ENCODE peak calls at places on chromosomes 16 and 17, in four cellular contexts. M is suprapubic skin, P is breast epithelium, J is HCT116. C is an unnamed sample. For H3K4me1, the result is how much of the 10 kb centered on the place peaks cover.

GRCh38 chr17:11996722-11997146 is 541 bp downstream of the ZNF18 start:
- DNase-seq in M (peak), P (no peak), J (peak), C (no peak)

GRCh38 chr16:53952215-53953208 is 248.6 kb downstream of the FTO start:
- DNase-seq in M (no peak), P (no peak), J (no peak), C (no peak)

GRCh38 chr16:27195941-27196595 is 7.3 kb upstream of the KDM8 start:
- DNase-seq in M (no peak), P (no peak), J (no peak), C (no peak)

GRCh38 chr16:17171250-17172143 is 299.3 kb downstream of the XYLT1 start:
- DNase-seq in M (no peak), P (no peak), J (no peak), C (no peak)

GRCh38 chr17:52606098-52606497 is 447.6 kb upstream of the CA10 start:
- DNase-seq in M (no peak), P (no peak), J (no peak), C (no peak)

GRCh38 chr16:54985668-54986067 is 55.0 kb downstream of the IRX5 start:
- DNase-seq in M (no peak), P (no peak), J (no peak), C (no peak)

GRCh38 chr17:17913695-17914332 is 58.4 kb downstream of the TOM1L2 start:
- DNase-seq in M (peak), P (peak), J (peak), C (peak)

GRCh38 chr16:2774161-2774891 is 2.8 kb downstream of the ELOB start:
- DNase-seq in M (no peak), P (no peak), J (no peak), C (no peak)

GRCh38 chr17:37774508-37774907 is 29.6 kb upstream of the HNF1B start:
- DNase-seq in M (no peak), P (no peak), J (no peak), C (no peak)

GRCh38 chr16:852451-853185 is 52.1 kb upstream of the GNG13 start:
- DNase-seq in M (no peak), P (no peak), J (no peak), C (no peak)

GRCh38 chr17:44004077-44004760 is at the start of gene NAGS:
- DNase-seq in M (peak), P (no peak), J (no peak), C (no peak)

GRCh38 chr16:81638286-81638945 is 140.7 kb upstream of the PLCG2 start:
- DNase-seq in M (no peak), P (no peak), J (no peak), C (no peak)
- TF ChIP-seq POLR2AphosphoS5 in M (no peak), P (no peak), J (no peak), C (no peak)

GRCh38 chr17:82709676-82710498 is 6.6 kb upstream of the FN3KRP start:
- DNase-seq in M (no peak), P (no peak), J (no peak), C (no peak)

GRCh38 chr17:82710499-82711232 is 5.8 kb upstream of the FN3KRP start:
- DNase-seq in M (no peak), P (no peak), J (no peak), C (no peak)

GRCh38 chr17:82716383-82717181 is at the start of gene FN3KRP:
- DNase-seq in M (peak), P (peak), J (peak), C (peak)

GRCh38 chr17:82709024-82709675 is 7.4 kb upstream of the FN3KRP start:
- DNase-seq in M (no peak), P (no peak), J (no peak), C (no peak)

DNA sequence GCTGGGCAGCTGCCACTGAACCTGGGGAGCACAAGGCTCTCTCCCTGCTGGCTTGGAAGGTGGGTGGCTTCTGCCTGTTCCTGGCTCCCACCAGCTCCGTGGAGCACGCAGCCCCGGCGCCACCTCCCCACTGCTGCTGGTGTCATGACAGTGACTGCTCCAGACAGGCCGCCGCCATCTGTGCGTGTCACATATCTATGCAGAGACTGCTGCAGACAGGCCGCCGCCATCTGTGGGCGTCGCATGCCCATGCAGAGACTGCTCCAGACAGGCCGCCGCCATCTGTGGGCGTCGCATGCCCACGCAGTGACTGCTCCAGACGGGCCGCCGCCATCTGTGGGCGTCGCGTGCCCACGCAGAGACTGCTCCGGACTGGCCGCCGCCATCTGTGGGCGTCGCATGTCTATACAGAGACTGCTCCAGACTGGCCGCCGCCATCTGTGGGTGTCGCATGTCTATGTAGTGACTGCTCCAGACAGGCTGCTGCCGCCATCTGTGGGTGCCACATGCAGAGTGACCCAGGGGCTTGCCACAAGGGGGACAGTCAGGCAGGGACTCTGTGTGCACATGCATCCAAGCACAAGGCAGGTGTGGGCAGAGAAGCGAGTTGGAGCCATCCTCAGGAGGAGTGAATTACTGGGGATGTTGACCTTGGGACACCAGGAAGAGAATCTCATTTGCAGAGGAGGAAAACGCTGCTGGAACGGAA is 3.3 kb upstream of the FN3KRP start:
- DNase-seq in M (no peak), P (no peak), J (no peak), C (no peak)
- H3K4me1 ChIP-seq in M (under half), P (under half), J (under half), C (under half)

GRCh38 chr17:48543854-48544355 is 1.0 kb downstream of the HOXB2 start:
- DNase-seq in M (no peak), P (no peak), J (no peak), C (no peak)

GRCh38 chr17:48542956-48543853 is 1.7 kb downstream of the HOXB2 start:
- DNase-seq in M (no peak), P (no peak), J (no peak), C (no peak)

GRCh38 chr17:48541036-48541573 is 3.8 kb downstream of the HOXB2 start:
- DNase-seq in M (no peak), P (no peak), J (no peak), C (no peak)

GRCh38 chr17:48541574-48542113 is 3.3 kb downstream of the HOXB2 start:
- DNase-seq in M (no peak), P (no peak), J (no peak), C (no peak)

DNA sequence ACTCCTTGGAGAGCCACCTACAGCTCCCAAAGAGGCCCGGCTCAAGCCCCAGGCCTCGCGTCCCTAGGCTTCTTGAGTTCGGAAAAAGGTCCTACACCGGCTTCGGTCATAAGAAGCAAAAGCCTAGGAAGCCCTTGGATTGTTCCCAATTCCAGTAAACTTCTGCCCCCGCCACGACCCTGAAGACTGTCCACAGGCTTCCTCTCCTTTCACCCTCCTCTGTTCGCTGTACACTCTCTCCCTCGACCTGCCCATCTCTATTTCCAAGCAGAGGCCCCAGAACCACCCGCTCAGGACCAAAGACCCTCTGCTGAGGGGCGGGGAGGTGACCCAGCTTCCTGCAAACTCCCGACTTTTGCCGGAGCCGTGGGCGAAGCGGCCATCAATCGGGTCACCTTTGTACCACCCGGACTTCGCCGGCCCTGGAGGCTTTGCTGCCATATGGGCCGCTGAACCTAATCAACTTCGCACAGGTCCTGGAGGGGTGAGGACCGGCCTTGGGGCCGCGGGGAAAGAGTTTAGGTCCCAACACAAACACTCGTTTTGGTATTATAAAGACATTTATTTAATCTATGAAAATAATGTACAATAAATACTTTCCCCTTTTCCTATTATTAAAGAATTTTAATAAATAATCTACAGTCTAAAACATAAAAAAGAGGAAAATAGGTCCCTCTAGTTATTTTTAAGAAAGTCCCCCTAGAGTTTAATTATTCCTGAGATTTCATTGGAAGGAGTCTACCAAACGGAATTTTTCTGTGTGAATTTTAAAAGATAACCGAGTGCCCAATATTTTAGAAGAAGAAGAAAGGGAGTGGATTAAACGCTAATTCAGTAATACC is 2.6 kb downstream of the HOXB2 start:
- DNase-seq in M (no peak), P (no peak), J (no peak), C (no peak)
- TF ChIP-seq POLR2AphosphoS5 in M (no peak), P (no peak), J (no peak), C (no peak)

DNA sequence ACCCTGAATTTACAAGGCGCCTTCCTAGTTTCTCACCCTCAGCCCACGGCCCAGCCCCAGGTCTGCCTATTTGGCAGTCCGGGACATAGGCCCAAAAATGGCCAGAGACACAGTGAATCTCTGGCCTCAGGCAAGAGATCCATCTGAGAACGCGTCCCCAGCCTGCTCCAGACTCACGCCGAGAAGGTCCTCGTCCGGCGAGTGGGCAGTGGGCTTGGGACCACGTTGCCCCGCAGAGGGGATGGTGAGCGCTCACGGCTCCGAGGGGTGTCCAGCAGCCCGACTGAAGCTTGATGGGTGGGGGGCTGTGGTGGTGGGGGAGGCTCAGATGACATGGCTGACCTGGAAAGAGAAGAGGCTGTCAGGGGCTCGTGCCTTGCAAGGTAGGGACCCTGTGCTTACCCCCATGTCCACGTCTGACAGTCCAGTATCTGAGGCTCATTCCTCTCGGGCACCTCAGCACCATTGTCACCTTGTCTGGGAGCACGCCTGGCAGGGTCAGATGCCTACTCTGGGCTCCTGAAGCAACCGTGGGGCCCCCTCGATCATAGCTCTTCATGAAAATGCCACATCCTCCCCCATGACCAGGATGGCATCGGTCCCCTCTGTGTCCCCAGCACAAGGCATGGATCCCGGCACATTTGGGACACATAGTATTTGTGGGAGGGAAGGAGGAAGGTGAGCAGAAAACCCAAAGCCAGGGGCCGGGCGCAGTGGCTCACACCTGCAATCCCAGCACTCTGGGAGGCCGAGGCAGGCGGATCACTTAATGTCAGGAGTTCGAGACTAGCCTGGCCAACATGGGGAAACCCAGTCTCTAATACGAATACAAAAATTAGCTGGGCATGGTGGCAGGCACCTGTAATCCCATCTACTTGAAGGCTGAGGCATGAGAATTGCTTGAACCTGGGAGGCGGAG is 9.6 kb downstream of the CARHSP1 start:
- DNase-seq in M (no peak), P (no peak), J (no peak), C (no peak)
- H3K4me1 ChIP-seq in M (under half), P (under half), J (under half), C (half or more)

GRCh38 chr17:46732754-46733398 is 85.6 kb downstream of the WNT3 start:
- DNase-seq in M (no peak), P (no peak), J (no peak), C (no peak)
- TF ChIP-seq POLR2AphosphoS5 in M (no peak), P (no peak), J (no peak), C (no peak)

GRCh38 chr16:12086861-12087260 is 110.3 kb downstream of the SNX29 start:
- DNase-seq in M (no peak), P (no peak), J (no peak), C (no peak)

GRCh38 chr16:12089492-12090161 is 113.1 kb downstream of the SNX29 start:
- DNase-seq in M (no peak), P (no peak), J (peak), C (no peak)

GRCh38 chr16:12090162-12090552 is 113.6 kb downstream of the SNX29 start:
- DNase-seq in M (no peak), P (no peak), J (no peak), C (no peak)

GRCh38 chr16:12084436-12084835 is 107.9 kb downstream of the SNX29 start:
- DNase-seq in M (no peak), P (no peak), J (no peak), C (no peak)

GRCh38 chr16:12087901-12088364 is 111.4 kb downstream of the SNX29 start:
- DNase-seq in M (no peak), P (no peak), J (no peak), C (no peak)
- H3K4me1 ChIP-seq in M (under half), P (under half), J (under half), C (under half)

GRCh38 chr17:46194393-46195216 is 1.4 kb upstream of the KANSL1 start:
- DNase-seq in M (no peak), P (no peak), J (peak), C (no peak)
- TF ChIP-seq POLR2AphosphoS5 in M (no peak), P (no peak), J (no peak), C (no peak)

DNA sequence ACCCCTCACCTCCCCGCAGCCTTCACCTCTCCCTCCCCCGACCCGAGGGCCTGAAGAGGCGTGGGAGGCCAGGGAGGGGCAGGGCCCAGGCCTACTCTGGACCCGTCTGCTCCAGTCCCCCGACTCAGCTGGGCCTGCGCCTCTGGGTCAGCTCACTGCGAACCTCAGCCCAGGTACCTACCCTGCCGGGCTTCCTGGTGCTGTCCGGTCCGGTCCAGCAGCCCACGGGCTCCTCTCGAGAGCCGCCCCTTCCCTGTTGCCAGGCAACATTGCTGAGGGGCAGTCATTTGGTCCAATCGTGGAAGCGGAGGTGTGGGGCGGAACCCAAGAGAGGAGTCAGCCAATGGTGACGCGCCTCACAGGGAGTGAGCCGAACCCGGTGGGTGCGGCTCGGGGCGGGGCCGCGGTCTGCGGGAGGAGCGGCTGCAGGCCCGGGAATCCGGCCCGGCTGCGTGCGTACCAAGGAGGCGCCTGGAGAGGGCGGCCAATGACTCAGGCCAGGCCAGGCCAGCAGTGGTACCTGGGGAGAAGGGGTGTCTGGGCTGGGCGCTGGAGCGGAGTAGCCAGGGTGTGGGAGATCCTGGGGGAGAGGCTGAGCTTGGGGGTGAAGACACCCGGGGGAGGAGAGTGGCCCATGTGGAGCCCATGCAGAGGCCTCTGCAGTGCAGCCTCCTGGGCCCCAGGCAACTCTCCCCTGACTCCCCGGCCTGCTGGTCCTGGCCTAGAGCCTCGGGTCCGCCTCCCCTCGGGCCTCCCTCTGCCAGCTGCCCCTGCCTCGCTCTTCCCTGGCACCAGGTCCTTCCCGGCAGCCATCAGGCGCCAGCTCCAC is at the start of gene MEAK7:
- DNase-seq in M (peak), P (peak), J (peak), C (no peak)
- H3K4me1 ChIP-seq in M (under half), P (under half), J (half or more), C (under half)

GRCh38 chr16:7381671-7382070 is 49.0 kb downstream of the RBFOX1 start:
- DNase-seq in M (no peak), P (no peak), J (no peak), C (no peak)

GRCh38 chr16:7377231-7377630 is 44.6 kb downstream of the RBFOX1 start:
- DNase-seq in M (no peak), P (no peak), J (no peak), C (no peak)

GRCh38 chr16:7378024-7378695 is 45.5 kb downstream of the RBFOX1 start:
- DNase-seq in M (no peak), P (no peak), J (no peak), C (no peak)

GRCh38 chr16:7376227-7376626 is 43.6 kb downstream of the RBFOX1 start:
- DNase-seq in M (no peak), P (no peak), J (no peak), C (no peak)

DNA sequence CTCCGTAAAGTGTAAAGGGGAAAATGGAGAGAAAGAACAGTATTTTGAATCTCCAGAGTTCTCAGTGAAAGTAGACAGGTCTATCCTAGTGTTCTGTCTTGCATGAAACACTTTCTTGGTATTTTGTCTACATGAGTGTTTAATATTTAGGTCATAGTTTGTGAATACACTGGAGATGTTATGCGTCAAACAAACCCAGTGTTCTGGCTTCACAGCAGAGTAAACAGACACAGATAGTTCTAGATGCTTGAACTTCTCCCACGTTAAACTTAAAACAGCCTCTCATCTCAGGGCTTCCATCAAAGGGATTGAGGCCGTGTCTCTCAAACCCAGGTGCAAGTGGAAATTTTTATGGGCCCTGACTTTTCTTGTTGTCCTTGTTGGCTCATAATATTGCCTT is 48.3 kb downstream of the RBFOX1 start:
- DNase-seq in M (no peak), P (no peak), J (no peak), C (no peak)
- TF ChIP-seq POLR2AphosphoS5 in M (no peak), P (no peak), J (no peak), C (no peak)

DNA sequence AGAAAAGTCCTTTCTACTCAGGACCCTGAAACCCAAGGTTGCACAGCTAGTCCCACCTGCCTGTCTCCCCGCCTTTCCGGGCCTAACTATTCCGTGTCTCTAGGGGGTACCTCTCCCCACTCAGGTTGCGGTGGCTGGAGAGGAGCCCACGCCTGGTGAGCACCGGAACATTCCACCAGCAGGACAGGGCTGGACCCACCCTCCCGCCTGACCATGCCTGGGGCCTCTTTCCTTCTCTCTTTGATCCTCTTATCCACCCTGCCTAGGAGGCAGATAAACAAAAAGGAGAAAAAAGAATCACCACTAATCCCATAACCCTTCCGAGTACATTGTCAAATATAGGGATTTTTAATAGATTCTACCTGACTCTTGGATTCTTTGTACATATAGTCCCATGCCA is 10.9 kb downstream of the LLGL2 start:
- DNase-seq in M (no peak), P (no peak), J (no peak), C (no peak)
- H3K4me1 ChIP-seq in M (under half), P (under half), J (under half), C (under half)